ENCODE peak calls at places on chromosomes 1 and 21, in five cellular contexts. W is A549, F is ovary, I is mesenchymal stem cell, Q is heart right ventricle. G is an unnamed sample.

GRCh38 chr1:58754683-58755467 is 29.0 kb downstream of the JUN start:
- DNase-seq in Q (no peak), F (no peak), I (no peak), W (no peak), G (peak; percentile 16)

GRCh38 chr1:186438567-186438966 is 22.3 kb downstream of the PDC start:
- DNase-seq in Q (no peak), W (no peak), I (no peak), F (no peak), G (no peak)

GRCh38 chr1:153174624-153175023 is 23.9 kb upstream of the SPRR2G start:
- DNase-seq in W (no peak), I (no peak), F (no peak), Q (no peak), G (no peak)

GRCh38 chr1:41768538-41768937 is 150.2 kb downstream of the HIVEP3 start:
- DNase-seq in I (no peak), F (no peak), Q (no peak), W (no peak), G (no peak)

GRCh38 chr21:33007747-33008146 is 18.0 kb upstream of the OLIG2 start:
- DNase-seq in Q (no peak), F (no peak), W (no peak), I (peak; percentile 15), G (no peak)

GRCh38 chr21:32771134-32771523 is 426 bp downstream of the PAXBP1 start:
- DNase-seq in W (peak; percentile 46), F (no peak), Q (peak; percentile 51), I (peak; percentile 70), G (no peak)

GRCh38 chr1:91217911-91218310 is 186.7 kb downstream of the HFM1 start:
- DNase-seq in Q (no peak), W (no peak), I (no peak), F (no peak), G (no peak)

GRCh38 chr1:66951513-66951912 is 26.7 kb downstream of the MIER1 start:
- DNase-seq in W (no peak), F (no peak), Q (no peak), I (peak; percentile 75), G (no peak)

GRCh38 chr1:192497214-192497794 is 78.3 kb upstream of the RGS1 start:
- DNase-seq in F (no peak), I (no peak), Q (no peak), W (no peak), G (no peak)

GRCh38 chr1:119219711-119220110 is 79.3 kb upstream of the WARS2 start:
- DNase-seq in I (no peak), W (no peak), F (no peak), Q (no peak), G (no peak)

GRCh38 chr1:117181630-117182041 is 29.1 kb downstream of the VTCN1 start:
- DNase-seq in I (no peak), W (no peak), Q (no peak), F (no peak), G (no peak)

GRCh38 chr1:43565600-43566360 is 35.1 kb downstream of the PTPRF start:
- DNase-seq in F (peak; percentile 81), Q (peak; percentile 53), I (peak; percentile 58), W (no peak), G (peak; percentile 55)

GRCh38 chr1:72635719-72636118 is 353.4 kb upstream of the NEGR1 start:
- DNase-seq in F (no peak), W (no peak), I (peak; percentile 36), Q (no peak), G (no peak)

DNA sequence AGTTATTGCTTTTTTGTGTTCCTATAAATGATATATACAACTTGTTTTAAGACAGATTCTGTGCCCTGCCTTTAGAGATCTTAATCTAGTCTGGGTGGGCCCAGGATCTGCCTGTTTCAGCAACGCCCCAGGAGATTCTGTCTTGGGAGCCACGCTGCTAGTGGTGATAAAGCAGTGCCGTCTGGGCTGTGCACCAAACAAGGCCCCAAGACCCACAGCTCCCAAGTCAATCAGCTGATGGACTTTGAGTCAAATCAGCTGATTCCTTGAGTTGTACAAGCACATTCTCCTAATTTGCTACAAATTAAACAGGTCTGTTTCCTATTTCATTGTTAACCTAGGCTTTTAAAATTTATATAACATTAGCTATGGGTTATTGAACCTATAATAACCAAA is 15.7 kb upstream of the SLC44A3 start:
- DNase-seq in Q (no peak), I (no peak), W (no peak), F (no peak), G (no peak)
- H3K27ac ChIP-seq in Q (no peak overlapping the region), I (no peak overlapping the region), W (no peak overlapping the region), F (no peak overlapping the region), G (no peak overlapping the region)

GRCh38 chr1:247180581-247180980 is 8.8 kb upstream of the ZNF124 start:
- DNase-seq in Q (no peak), F (no peak), W (no peak), I (no peak), G (no peak)
- H3K9me3 ChIP-seq in Q (peaks cover 32% of the 10 kb centered on the region), F (no peaks in the 10 kb centered on the region), W (peaks cover 64% of the 10 kb centered on the region), I (peaks cover 61% of the 10 kb centered on the region), G (peaks cover 21% of the 10 kb centered on the region)

DNA sequence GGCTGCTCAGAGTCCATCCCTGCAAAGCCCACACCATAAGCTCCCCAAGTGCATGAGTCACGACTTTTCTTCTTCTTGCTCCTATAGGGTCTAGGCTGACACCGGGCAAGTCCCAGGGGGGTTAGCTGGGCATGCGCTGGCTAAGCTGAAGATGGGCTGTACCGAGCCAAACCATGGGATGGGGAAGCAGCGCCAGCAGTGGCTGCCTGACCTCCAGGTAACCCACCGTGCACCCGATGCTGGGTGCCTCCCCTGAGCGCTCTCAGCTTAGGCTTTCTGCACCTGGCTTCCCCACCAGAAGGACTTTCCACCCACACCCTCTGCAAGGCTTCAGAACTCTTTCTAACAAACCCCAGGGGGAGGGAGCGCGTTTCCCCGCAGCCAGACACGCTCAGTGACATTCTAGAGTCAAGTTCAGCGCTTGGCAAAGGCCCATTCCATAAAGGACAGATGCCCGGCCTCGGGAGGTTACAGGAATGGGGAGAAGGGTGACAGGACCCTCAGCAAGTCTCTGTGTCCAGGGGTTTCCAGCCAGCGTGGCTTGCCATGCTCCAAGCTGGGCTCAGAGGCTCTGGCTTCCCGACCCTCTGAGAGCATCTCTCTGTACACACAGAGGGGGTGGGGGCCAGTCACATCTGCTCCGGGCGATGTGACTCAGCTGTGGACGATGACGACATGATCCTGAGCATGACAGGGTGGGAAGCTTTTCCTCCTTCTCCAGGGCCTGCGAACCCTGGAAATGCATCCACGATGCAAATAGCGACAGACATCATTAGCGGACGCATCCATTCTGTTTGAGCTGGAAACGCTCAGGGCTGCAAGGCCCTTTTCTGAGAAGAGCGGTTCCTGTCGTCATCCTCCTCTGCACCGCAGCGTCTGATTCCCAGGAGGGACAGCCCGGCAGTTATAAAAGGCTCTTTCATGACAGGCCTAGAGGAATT is 107.8 kb downstream of the SIK1 start:
- DNase-seq in I (peak; percentile 91), W (peak; percentile 55), F (peak; percentile 17), Q (peak; percentile 75), G (no peak)
- H3K27ac ChIP-seq in I (no peak overlapping the region), W (peak overlapping the region; percentile 48), F (no peak overlapping the region), Q (no peak overlapping the region), G (no peak overlapping the region)

GRCh38 chr1:5684791-5685190 is 307.4 kb downstream of the NPHP4 start:
- DNase-seq in I (no peak), W (no peak), F (no peak), Q (no peak), G (no peak)

GRCh38 chr1:5688479-5689077 is 303.6 kb downstream of the NPHP4 start:
- DNase-seq in I (no peak), Q (no peak), W (no peak), F (no peak), G (no peak)

GRCh38 chr1:5686195-5686594 is 306.0 kb downstream of the NPHP4 start:
- DNase-seq in Q (no peak), W (peak; percentile 16), I (no peak), F (no peak), G (no peak)

GRCh38 chr1:5685446-5686040 is 306.7 kb downstream of the NPHP4 start:
- DNase-seq in F (no peak), W (no peak), Q (no peak), I (no peak), G (no peak)

GRCh38 chr1:5686925-5687706 is 305.1 kb downstream of the NPHP4 start:
- DNase-seq in W (peak; percentile 8), I (no peak), Q (no peak), F (no peak), G (no peak)
- H3K9me3 ChIP-seq in W (no peaks in the 10 kb centered on the region), I (no peaks in the 10 kb centered on the region), Q (no peaks in the 10 kb centered on the region), F (no peaks in the 10 kb centered on the region), G (no peaks in the 10 kb centered on the region)

DNA sequence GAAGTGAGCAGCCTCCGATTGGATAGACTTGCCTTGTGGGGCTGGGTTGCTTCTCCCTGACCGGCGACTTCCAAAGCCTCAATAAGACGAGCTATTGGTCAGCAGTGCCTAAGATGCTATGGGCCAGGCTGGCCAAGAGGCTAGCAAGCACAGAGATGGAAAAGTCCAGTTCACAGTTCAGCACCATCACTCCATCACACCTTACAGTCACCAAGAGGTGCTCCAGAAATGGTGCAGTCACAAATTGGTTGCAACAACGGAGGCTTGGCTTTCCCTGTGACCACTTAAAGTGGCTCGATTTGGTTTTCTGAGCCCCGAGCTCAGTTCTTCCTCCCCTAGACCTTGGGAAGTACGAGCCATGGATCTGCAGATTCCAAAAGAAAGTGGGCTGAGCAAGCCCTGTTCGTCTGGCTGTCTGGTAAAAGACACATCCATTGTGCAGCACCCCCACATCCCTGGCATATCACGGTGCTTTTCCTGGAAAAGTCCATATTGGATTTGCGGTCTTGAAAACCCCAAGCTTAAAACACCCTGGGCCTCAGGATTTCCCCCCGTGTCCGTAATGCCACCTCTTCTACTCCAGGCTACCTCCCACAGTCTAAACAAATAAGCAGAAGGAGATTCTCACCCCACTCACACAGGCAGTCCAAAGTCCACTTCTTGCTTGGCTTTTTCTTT is 1.3 kb downstream of the SLAMF1 start:
- DNase-seq in F (no peak), I (no peak), Q (no peak), W (no peak), G (no peak)
- H3K27ac ChIP-seq in F (no peak overlapping the region), I (no peak overlapping the region), Q (no peak overlapping the region), W (no peak overlapping the region), G (peak overlapping the region; percentile 57)

GRCh38 chr1:79711001-79711431 is 704.5 kb upstream of the ADGRL4 start:
- DNase-seq in F (no peak), I (peak; percentile 24), Q (no peak), W (no peak), G (no peak)
- H3K9me3 ChIP-seq in F (no peaks in the 10 kb centered on the region), I (no peaks in the 10 kb centered on the region), Q (no peaks in the 10 kb centered on the region), W (no peaks in the 10 kb centered on the region), G (no peaks in the 10 kb centered on the region)

DNA sequence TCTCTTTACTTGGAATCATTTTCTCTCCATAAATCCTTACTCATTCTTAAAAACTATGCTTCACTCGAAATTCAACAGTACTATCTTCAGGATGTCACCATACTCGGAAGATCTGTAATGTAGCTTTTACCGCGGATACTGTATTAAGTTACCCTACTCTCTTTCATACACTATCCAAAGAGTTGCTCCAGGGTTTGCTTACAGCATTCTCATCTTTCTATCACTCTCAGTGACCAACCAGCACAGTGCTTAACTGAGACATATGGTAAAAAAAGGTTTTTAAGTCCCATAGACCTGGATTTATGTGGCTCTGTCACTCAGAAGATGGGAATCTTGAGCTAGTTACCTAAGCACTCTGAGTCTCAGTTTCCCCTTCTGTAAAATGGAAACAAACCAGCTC is 15.8 kb downstream of the GTF2B start:
- DNase-seq in I (no peak), W (no peak), Q (no peak), F (no peak), G (no peak)
- H3K27ac ChIP-seq in I (no peak overlapping the region), W (no peak overlapping the region), Q (no peak overlapping the region), F (no peak overlapping the region), G (no peak overlapping the region)